ENCODE peak calls at places on chromosome 13, in seven cellular contexts. One of them, this sample, is unnamed.

GRCh38 chr13:31951215-31951678 is 80.3 kb upstream of the FRY start:
- DNase-seq in HCT116: no peak
- DNase-seq in SK-N-SH: no peak
- DNase-seq in GM12878: peak
- DNase-seq in HepG2: no peak
- DNase-seq in K562: no peak
- DNase-seq in H1: no peak
- DNase-seq in this sample: no peak

GRCh38 chr13:37539176-37539575 is 59.4 kb downstream of the POSTN start:
- DNase-seq in HCT116: no peak
- DNase-seq in SK-N-SH: no peak
- DNase-seq in GM12878: no peak
- DNase-seq in HepG2: no peak
- DNase-seq in K562: no peak
- DNase-seq in H1: no peak
- DNase-seq in this sample: no peak

GRCh38 chr13:110759710-110760109 is 46.2 kb downstream of the ING1 start:
- DNase-seq in HCT116: no peak
- DNase-seq in SK-N-SH: no peak
- DNase-seq in GM12878: no peak
- DNase-seq in HepG2: no peak
- DNase-seq in K562: no peak
- DNase-seq in H1: no peak
- DNase-seq in this sample: no peak

GRCh38 chr13:36666482-36667264 is 7.1 kb upstream of the SERTM1 start:
- DNase-seq in HCT116: no peak
- DNase-seq in SK-N-SH: no peak
- DNase-seq in GM12878: no peak
- DNase-seq in HepG2: no peak
- DNase-seq in K562: no peak
- DNase-seq in H1: no peak
- DNase-seq in this sample: no peak

GRCh38 chr13:107678075-107678689 is 537.2 kb downstream of the LIG4 start:
- DNase-seq in HCT116: no peak
- DNase-seq in SK-N-SH: peak
- DNase-seq in GM12878: no peak
- DNase-seq in HepG2: no peak
- DNase-seq in K562: no peak
- DNase-seq in H1: no peak
- DNase-seq in this sample: peak

GRCh38 chr13:58343081-58343480 is 711.5 kb downstream of the PCDH17 start:
- DNase-seq in HCT116: no peak
- DNase-seq in SK-N-SH: no peak
- DNase-seq in GM12878: no peak
- DNase-seq in HepG2: no peak
- DNase-seq in K562: no peak
- DNase-seq in H1: no peak
- DNase-seq in this sample: no peak

GRCh38 chr13:53060840-53061485 is 32.4 kb downstream of the OLFM4 start:
- DNase-seq in HCT116: no peak
- DNase-seq in SK-N-SH: no peak
- DNase-seq in GM12878: no peak
- DNase-seq in HepG2: no peak
- DNase-seq in K562: no peak
- DNase-seq in H1: no peak
- DNase-seq in this sample: no peak

GRCh38 chr13:33144358-33144784 is 128.1 kb downstream of the KL start:
- DNase-seq in HCT116: no peak
- DNase-seq in SK-N-SH: no peak
- DNase-seq in GM12878: peak
- DNase-seq in HepG2: no peak
- DNase-seq in K562: no peak
- DNase-seq in H1: no peak
- DNase-seq in this sample: no peak

GRCh38 chr13:113584870-113585671 is 518 bp downstream of the TFDP1 start:
- DNase-seq in HCT116: no peak
- DNase-seq in SK-N-SH: peak
- DNase-seq in GM12878: no peak
- DNase-seq in HepG2: no peak
- DNase-seq in K562: peak
- DNase-seq in H1: no peak
- DNase-seq in this sample: peak

GRCh38 chr13:76189882-76190519 is 553.9 kb downstream of the LMO7 start:
- DNase-seq in HCT116: no peak
- DNase-seq in SK-N-SH: peak
- DNase-seq in GM12878: no peak
- DNase-seq in HepG2: no peak
- DNase-seq in K562: no peak
- DNase-seq in H1: no peak
- DNase-seq in this sample: no peak

GRCh38 chr13:28355822-28356371 is 139.0 kb downstream of the FLT1 start:
- DNase-seq in HCT116: no peak
- DNase-seq in SK-N-SH: no peak
- DNase-seq in GM12878: no peak
- DNase-seq in HepG2: no peak
- DNase-seq in K562: no peak
- DNase-seq in H1: no peak
- DNase-seq in this sample: no peak

GRCh38 chr13:44653261-44653660 is 77.1 kb upstream of the TSC22D1 start:
- DNase-seq in HCT116: no peak
- DNase-seq in SK-N-SH: no peak
- DNase-seq in GM12878: no peak
- DNase-seq in HepG2: no peak
- DNase-seq in K562: no peak
- DNase-seq in H1: no peak
- DNase-seq in this sample: no peak

GRCh38 chr13:113152894-113153809 is 5.3 kb upstream of the PROZ start:
- DNase-seq in HCT116: no peak
- DNase-seq in SK-N-SH: peak
- DNase-seq in GM12878: no peak
- DNase-seq in HepG2: peak
- DNase-seq in K562: peak
- DNase-seq in H1: no peak
- DNase-seq in this sample: no peak

GRCh38 chr13:113050856-113051431 is 54.6 kb upstream of the F7 start:
- DNase-seq in HCT116: no peak
- DNase-seq in SK-N-SH: no peak
- DNase-seq in GM12878: no peak
- DNase-seq in HepG2: no peak
- DNase-seq in K562: no peak
- DNase-seq in H1: no peak
- DNase-seq in this sample: no peak

GRCh38 chr13:101218484-101218883 is 197.8 kb downstream of the NALCN start:
- DNase-seq in HCT116: no peak
- DNase-seq in SK-N-SH: no peak
- DNase-seq in GM12878: no peak
- DNase-seq in HepG2: no peak
- DNase-seq in K562: no peak
- DNase-seq in H1: no peak
- DNase-seq in this sample: no peak

GRCh38 chr13:43132228-43132627 is 108.8 kb downstream of the DNAJC15 start:
- DNase-seq in HCT116: peak
- DNase-seq in SK-N-SH: no peak
- DNase-seq in GM12878: no peak
- DNase-seq in HepG2: peak
- DNase-seq in K562: no peak
- DNase-seq in H1: peak
- DNase-seq in this sample: peak

GRCh38 chr13:59531571-59532091 is 632.1 kb downstream of the DIAPH3 start:
- DNase-seq in HCT116: peak
- DNase-seq in SK-N-SH: no peak
- DNase-seq in GM12878: no peak
- DNase-seq in HepG2: peak
- DNase-seq in K562: peak
- DNase-seq in H1: no peak
- DNase-seq in this sample: no peak

GRCh38 chr13:91132786-91133185 is 214.7 kb upstream of the MIR17HG start:
- DNase-seq in HCT116: no peak
- DNase-seq in SK-N-SH: no peak
- DNase-seq in GM12878: no peak
- DNase-seq in HepG2: no peak
- DNase-seq in K562: no peak
- DNase-seq in H1: no peak
- DNase-seq in this sample: no peak

GRCh38 chr13:112576768-112577167 is 11.2 kb downstream of the TUBGCP3 start:
- DNase-seq in HCT116: no peak
- DNase-seq in SK-N-SH: no peak
- DNase-seq in GM12878: no peak
- DNase-seq in HepG2: no peak
- DNase-seq in K562: no peak
- DNase-seq in H1: no peak
- DNase-seq in this sample: no peak

GRCh38 chr13:71577127-71577526 is 289.9 kb downstream of the DACH1 start:
- DNase-seq in HCT116: no peak
- DNase-seq in SK-N-SH: no peak
- DNase-seq in GM12878: no peak
- DNase-seq in HepG2: no peak
- DNase-seq in K562: no peak
- DNase-seq in H1: no peak
- DNase-seq in this sample: no peak

GRCh38 chr13:98083936-98084335 is 59.0 kb upstream of the FARP1 start:
- DNase-seq in HCT116: no peak
- DNase-seq in SK-N-SH: no peak
- DNase-seq in GM12878: no peak
- DNase-seq in HepG2: no peak
- DNase-seq in K562: no peak
- DNase-seq in H1: no peak
- DNase-seq in this sample: no peak

GRCh38 chr13:112901951-112902651 is 66.9 kb upstream of the MCF2L start:
- DNase-seq in HCT116: no peak
- DNase-seq in SK-N-SH: no peak
- DNase-seq in GM12878: no peak
- DNase-seq in HepG2: no peak
- DNase-seq in K562: peak
- DNase-seq in H1: no peak
- DNase-seq in this sample: peak

GRCh38 chr13:59635591-59635990 is 528.1 kb downstream of the DIAPH3 start:
- DNase-seq in HCT116: no peak
- DNase-seq in SK-N-SH: no peak
- DNase-seq in GM12878: no peak
- DNase-seq in HepG2: no peak
- DNase-seq in K562: no peak
- DNase-seq in H1: no peak
- DNase-seq in this sample: no peak

GRCh38 chr13:98462241-98462882 is 114.5 kb downstream of the STK24 start:
- DNase-seq in HCT116: no peak
- DNase-seq in SK-N-SH: no peak
- DNase-seq in GM12878: no peak
- DNase-seq in HepG2: no peak
- DNase-seq in K562: no peak
- DNase-seq in H1: no peak
- DNase-seq in this sample: no peak

GRCh38 chr13:73635166-73635787 is 498.9 kb downstream of the KLF12 start:
- DNase-seq in HCT116: no peak
- DNase-seq in SK-N-SH: no peak
- DNase-seq in GM12878: no peak
- DNase-seq in HepG2: no peak
- DNase-seq in K562: no peak
- DNase-seq in H1: no peak
- DNase-seq in this sample: no peak

GRCh38 chr13:26991508-26992181 is 180.0 kb downstream of the USP12 start:
- DNase-seq in HCT116: no peak
- DNase-seq in SK-N-SH: no peak
- DNase-seq in GM12878: no peak
- DNase-seq in HepG2: peak
- DNase-seq in K562: no peak
- DNase-seq in H1: no peak
- DNase-seq in this sample: peak

GRCh38 chr13:98509271-98510155 is 67.4 kb downstream of the STK24 start:
- DNase-seq in HCT116: peak
- DNase-seq in SK-N-SH: no peak
- DNase-seq in GM12878: peak
- DNase-seq in HepG2: peak
- DNase-seq in K562: peak
- DNase-seq in H1: no peak
- DNase-seq in this sample: no peak

GRCh38 chr13:30422056-30422914 is at the start of gene UBE2L5:
- DNase-seq in HCT116: peak
- DNase-seq in SK-N-SH: peak
- DNase-seq in GM12878: no peak
- DNase-seq in HepG2: peak
- DNase-seq in K562: peak
- DNase-seq in H1: no peak
- DNase-seq in this sample: no peak
- TF ChIP-seq JUND in HCT116: no peak
- TF ChIP-seq JUND in SK-N-SH: no peak
- TF ChIP-seq JUND in GM12878: no peak
- TF ChIP-seq JUND in HepG2: no peak
- TF ChIP-seq JUND in K562: no peak
- TF ChIP-seq JUND in H1: no peak
- TF ChIP-seq JUND in this sample: no peak

GRCh38 chr13:41007359-41008118 is 11.6 kb downstream of the ELF1 start:
- DNase-seq in HCT116: no peak
- DNase-seq in SK-N-SH: no peak
- DNase-seq in GM12878: no peak
- DNase-seq in HepG2: peak
- DNase-seq in K562: no peak
- DNase-seq in H1: no peak
- DNase-seq in this sample: no peak
- TF ChIP-seq JUND in HCT116: no peak
- TF ChIP-seq JUND in SK-N-SH: no peak
- TF ChIP-seq JUND in GM12878: no peak
- TF ChIP-seq JUND in HepG2: no peak
- TF ChIP-seq JUND in K562: no peak
- TF ChIP-seq JUND in H1: no peak
- TF ChIP-seq JUND in this sample: no peak

DNA sequence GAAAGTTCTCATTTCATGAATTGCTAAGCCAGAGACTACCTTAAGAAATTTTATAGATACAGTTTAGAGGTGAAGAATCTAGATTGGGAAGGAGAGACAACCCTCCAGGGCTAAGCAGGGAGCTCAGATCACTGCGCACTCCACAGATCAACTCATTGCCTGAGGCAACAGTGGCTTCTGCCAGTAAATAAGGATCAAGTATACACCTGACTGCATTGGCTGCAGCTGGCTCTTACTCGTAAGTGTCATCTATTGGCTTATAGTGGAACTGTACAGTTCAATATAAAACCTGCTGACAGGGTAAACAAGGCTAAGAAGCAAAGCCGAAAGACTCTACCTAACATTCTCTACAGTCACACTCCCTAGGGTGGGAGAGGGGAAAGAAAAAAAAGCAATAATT is 18.0 kb upstream of the C1QTNF9B start:
- DNase-seq in HCT116: peak
- DNase-seq in SK-N-SH: no peak
- DNase-seq in GM12878: no peak
- DNase-seq in HepG2: peak
- DNase-seq in K562: no peak
- DNase-seq in H1: no peak
- DNase-seq in this sample: no peak
- TF ChIP-seq JUND in HCT116: no peak
- TF ChIP-seq JUND in SK-N-SH: no peak
- TF ChIP-seq JUND in GM12878: no peak
- TF ChIP-seq JUND in HepG2: no peak
- TF ChIP-seq JUND in K562: no peak
- TF ChIP-seq JUND in H1: no peak
- TF ChIP-seq JUND in this sample: no peak

DNA sequence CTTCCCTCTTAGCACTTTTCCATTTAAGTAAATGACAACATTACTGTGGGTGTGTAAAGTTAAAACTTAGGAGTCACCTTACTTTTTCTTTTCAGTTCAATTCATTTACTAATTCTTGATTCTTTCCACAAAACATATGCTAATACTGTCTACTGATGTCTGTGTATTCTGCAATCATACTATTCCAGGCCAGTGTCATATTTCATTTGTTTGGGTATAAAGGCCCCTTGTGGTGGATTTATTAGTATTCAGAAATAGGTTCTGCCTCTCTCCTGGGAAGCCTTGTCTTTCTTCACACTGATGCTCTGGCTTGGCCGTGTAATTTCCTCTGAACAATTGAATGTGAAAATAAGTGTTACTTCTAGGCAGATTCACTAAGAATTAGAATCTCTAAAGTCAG is 621.9 kb upstream of the SPRY2 start:
- DNase-seq in HCT116: no peak
- DNase-seq in SK-N-SH: no peak
- DNase-seq in GM12878: no peak
- DNase-seq in HepG2: no peak
- DNase-seq in K562: no peak
- DNase-seq in H1: no peak
- DNase-seq in this sample: no peak
- TF ChIP-seq JUND in HCT116: no peak
- TF ChIP-seq JUND in SK-N-SH: no peak
- TF ChIP-seq JUND in GM12878: no peak
- TF ChIP-seq JUND in HepG2: no peak
- TF ChIP-seq JUND in K562: no peak
- TF ChIP-seq JUND in H1: no peak
- TF ChIP-seq JUND in this sample: no peak

This sample was measured in T47D.